ENCODE peak calls at places on chromosomes 16 and 17, in five cellular contexts. T is NCI-H446, U is cerebellar cortex, P is ureter, H is NCI-H1436. D is an unnamed sample.
A peak's percentile ranks its signal among the peaks of the same experiment; 100 is the strongest.

GRCh38 chr17:61457226-61457983 is 5.2 kb downstream of the TBX4 start:
- DNase-seq in U (no peak), P (peak; percentile 38), T (no peak), H (no peak), D (no peak)

GRCh38 chr16:89775223-89775622 is 41.2 kb downstream of the FANCA start:
- DNase-seq in H (no peak), P (no peak), T (no peak), U (no peak), D (no peak)

GRCh38 chr16:51553314-51553713 is 402.2 kb upstream of the SALL1 start:
- DNase-seq in P (no peak), U (no peak), H (no peak), T (no peak), D (no peak)

GRCh38 chr16:57039148-57039812 is 49.9 kb downstream of the NLRC5 start:
- DNase-seq in T (no peak), U (no peak), P (no peak), H (no peak), D (no peak)

GRCh38 chr16:78768723-78769122 is 669.3 kb downstream of the WWOX start:
- DNase-seq in U (no peak), T (no peak), P (no peak), H (no peak), D (no peak)

GRCh38 chr16:49061315-49061714 is 220.3 kb downstream of the CBLN1 start:
- DNase-seq in T (peak; percentile 3), H (no peak), U (peak; percentile 24), P (no peak), D (no peak)

GRCh38 chr17:39872700-39873099 is 4.7 kb downstream of the ZPBP2 start:
- DNase-seq in H (peak; percentile 0), U (no peak), P (no peak), T (no peak), D (no peak)

GRCh38 chr16:30340621-30341020 is 14.5 kb downstream of the CD2BP2 start:
- DNase-seq in T (no peak), P (peak; percentile 31), H (no peak), U (no peak), D (no peak)

GRCh38 chr17:80147035-80147939 is at the start of gene EIF4A3:
- DNase-seq in P (peak; percentile 99), T (peak; percentile 98), U (peak; percentile 99), H (peak; percentile 100), D (peak; percentile 97)

GRCh38 chr16:11780988-11781680 is 15.9 kb downstream of the ZC3H7A start:
- DNase-seq in T (no peak), H (no peak), U (no peak), P (no peak), D (no peak)

GRCh38 chr16:87569601-87570559 is 32.4 kb upstream of the JPH3 start:
- DNase-seq in U (no peak), P (no peak), H (no peak), T (no peak), D (no peak)

GRCh38 chr16:23149993-23150364 is 727 bp upstream of the USP31 start:
- DNase-seq in H (no peak), U (no peak), T (no peak), P (no peak), D (no peak)

GRCh38 chr17:17971431-17972125 is 622 bp downstream of the TOM1L2 start:
- DNase-seq in H (peak; percentile 7), P (peak; percentile 61), T (no peak), U (no peak), D (no peak)

GRCh38 chr16:2686912-2687507 is 4.7 kb downstream of the KCTD5 start:
- DNase-seq in H (no peak), U (no peak), P (no peak), T (no peak), D (no peak)

GRCh38 chr17:76697702-76698465 is 12.9 kb downstream of the MXRA7 start:
- DNase-seq in P (no peak), H (peak; percentile 45), T (no peak), U (peak; percentile 45), D (no peak)

GRCh38 chr16:50265716-50266336 is 525 bp upstream of the ADCY7 start:
- DNase-seq in T (no peak), H (no peak), P (no peak), U (no peak), D (no peak)

GRCh38 chr16:86732621-86733297 is 154.4 kb downstream of the FOXL1 start:
- DNase-seq in U (no peak), T (no peak), P (no peak), H (no peak), D (no peak)

GRCh38 chr16:48353565-48354163 is 31.5 kb downstream of the SIAH1 start:
- DNase-seq in U (peak; percentile 67), H (peak; percentile 67), P (peak; percentile 63), T (no peak), D (peak; percentile 42)

GRCh38 chr17:82338858-82339633 is 5.5 kb upstream of the SECTM1 start:
- DNase-seq in H (no peak), P (no peak), U (peak; percentile 72), T (no peak), D (no peak)

GRCh38 chr17:38914741-38915638 is 10.4 kb upstream of the LASP1NB start:
- DNase-seq in P (peak; percentile 38), U (peak; percentile 28), T (no peak), H (no peak), D (no peak)

GRCh38 chr17:30323895-30324319 is 9.9 kb downstream of the TMIGD1 start:
- DNase-seq in U (no peak), H (no peak), P (peak; percentile 52), T (peak; percentile 72), D (no peak)

GRCh38 chr16:11557811-11558210 is 28.9 kb downstream of the LITAF start:
- DNase-seq in P (no peak), H (no peak), U (peak; percentile 12), T (no peak), D (no peak)

GRCh38 chr16:24753437-24753836 is 24.0 kb downstream of the TNRC6A start:
- DNase-seq in H (peak; percentile 20), P (no peak), U (no peak), T (no peak), D (no peak)

GRCh38 chr17:59296190-59296589 is 35.3 kb upstream of the YPEL2 start:
- DNase-seq in U (no peak), P (no peak), H (no peak), T (no peak), D (no peak)

GRCh38 chr16:5073279-5073629 is 1.6 kb downstream of the ALG1 start:
- DNase-seq in T (no peak), U (no peak), P (no peak), H (no peak), D (no peak)

GRCh38 chr17:41957058-41957868 is 9.3 kb upstream of the CNP start:
- DNase-seq in T (no peak), U (no peak), H (no peak), P (no peak), D (no peak)

GRCh38 chr17:76261421-76262215 is 3.5 kb upstream of the UBALD2 start:
- DNase-seq in H (peak; percentile 36), U (no peak), T (no peak), P (no peak), D (no peak)

GRCh38 chr16:48535369-48535787 is 74.6 kb downstream of the N4BP1 start:
- DNase-seq in U (no peak), H (no peak), P (no peak), T (no peak), D (no peak)

GRCh38 chr17:57541472-57542394 is 203.4 kb downstream of the CCDC182 start:
- DNase-seq in H (no peak), T (no peak), U (no peak), P (peak; percentile 69), D (no peak)

GRCh38 chr17:65463242-65463641 is 98.2 kb downstream of the AXIN2 start:
- DNase-seq in U (no peak), P (peak; percentile 74), T (no peak), H (no peak), D (no peak)

GRCh38 chr17:4920351-4921048 is 11.6 kb upstream of the GP1BA start:
- DNase-seq in T (no peak), P (no peak), H (no peak), U (no peak), D (no peak)

GRCh38 chr16:75280331-75280804 is 28.9 kb upstream of the BCAR1 start:
- DNase-seq in U (no peak), P (no peak), T (no peak), H (no peak), D (no peak)